ENCODE peak calls at places on chromosome 14, in four cellular contexts. I, W, C and H are unnamed samples.

GRCh38 chr14:26735811-26736210 is 138.0 kb upstream of the NOVA1 start:
- DNase-seq in W (no peak), C (no peak), I (no peak), H (no peak)

GRCh38 chr14:89241934-89242670 is 174.9 kb downstream of the FOXN3 start:
- DNase-seq in I (peak; percentile 32), W (no peak), C (no peak), H (no peak)

GRCh38 chr14:103767306-103767894 is 51.8 kb downstream of the ZFYVE21 start:
- DNase-seq in I (no peak), W (no peak), C (no peak), H (no peak)

GRCh38 chr14:104011824-104012517 is 69.6 kb upstream of the RD3L start:
- DNase-seq in C (no peak), W (no peak), I (no peak), H (no peak)

GRCh38 chr14:56608682-56609081 is 29.1 kb downstream of the TMEM260 start:
- DNase-seq in W (no peak), C (no peak), I (no peak), H (peak; percentile 10)

GRCh38 chr14:24960816-24961215 is 89.1 kb downstream of the STXBP6 start:
- DNase-seq in W (no peak), C (no peak), I (no peak), H (no peak)

GRCh38 chr14:69658664-69659261 is 47.4 kb downstream of the SUSD6 start:
- DNase-seq in W (no peak), C (no peak), I (no peak), H (no peak)

GRCh38 chr14:60095781-60096450 is 4.2 kb downstream of the PCNX4 start:
- DNase-seq in C (no peak), I (no peak), W (no peak), H (no peak)

GRCh38 chr14:29262979-29263378 is 496.4 kb downstream of the FOXG1 start:
- DNase-seq in W (no peak), I (no peak), C (no peak), H (no peak)

GRCh38 chr14:68655021-68655811 is 137.7 kb downstream of the ZFP36L1 start:
- DNase-seq in C (no peak), I (no peak), W (no peak), H (no peak)

GRCh38 chr14:53791116-53791515 is 165.5 kb downstream of the BMP4 start:
- DNase-seq in W (no peak), C (no peak), I (no peak), H (no peak)

GRCh38 chr14:103806805-103807204 is 40.6 kb downstream of the PPP1R13B start:
- DNase-seq in I (no peak), C (no peak), W (no peak), H (no peak)

GRCh38 chr14:101075025-101075800 is 171.7 kb upstream of the RTL1 start:
- DNase-seq in C (no peak), I (no peak), W (no peak), H (no peak)

GRCh38 chr14:77268989-77269595 is 1.9 kb downstream of the NGB start:
- DNase-seq in W (no peak), C (no peak), I (no peak), H (no peak)

GRCh38 chr14:51817326-51817725 is 43.1 kb upstream of the GNG2 start:
- DNase-seq in W (no peak), C (no peak), I (no peak), H (no peak)

GRCh38 chr14:41925409-41925808 is 318.7 kb downstream of the LRFN5 start:
- DNase-seq in C (no peak), W (no peak), I (peak; percentile 44), H (no peak)

GRCh38 chr14:89720741-89721315 is 233.7 kb downstream of the EFCAB11 start:
- DNase-seq in I (no peak), C (no peak), W (no peak), H (no peak)

GRCh38 chr14:90544971-90545370 is 148.1 kb downstream of the CALM1 start:
- DNase-seq in I (no peak), C (no peak), W (no peak), H (no peak)

GRCh38 chr14:89304972-89305703 is 111.9 kb downstream of the FOXN3 start:
- DNase-seq in I (peak; percentile 38), C (no peak), W (no peak), H (no peak)

GRCh38 chr14:85531141-85531593 is 1.2 kb downstream of the FLRT2 start:
- DNase-seq in W (peak; percentile 47), C (peak; percentile 15), I (peak; percentile 79), H (no peak)

GRCh38 chr14:104891121-104891551 is 26.1 kb downstream of the CEP170B start:
- DNase-seq in I (no peak), C (no peak), W (no peak), H (no peak)

GRCh38 chr14:31829256-31829923 is 247.7 kb upstream of the ARHGAP5 start:
- DNase-seq in I (no peak), W (no peak), C (no peak), H (no peak)

GRCh38 chr14:102749833-102750775 is 27.1 kb upstream of the TRAF3 start:
- DNase-seq in W (no peak), C (no peak), I (peak; percentile 84), H (no peak)

GRCh38 chr14:33254342-33254741 is 315.7 kb downstream of the NPAS3 start:
- DNase-seq in C (no peak), I (peak; percentile 9), W (no peak), H (no peak)

GRCh38 chr14:71403673-71404072 is 496.4 kb downstream of the PCNX1 start:
- DNase-seq in C (no peak), W (peak; percentile 6), I (no peak), H (peak; percentile 39)

GRCh38 chr14:36260970-36261640 is 59.3 kb downstream of the MBIP start:
- DNase-seq in W (no peak), C (no peak), I (no peak), H (no peak)

GRCh38 chr14:100677152-100677924 is 49.4 kb upstream of the DLK1 start:
- DNase-seq in C (no peak), W (no peak), I (no peak), H (no peak)

GRCh38 chr14:63770187-63770807 is 42.4 kb upstream of the SGPP1 start:
- DNase-seq in I (peak; percentile 7), C (no peak), W (peak; percentile 41), H (peak; percentile 54)

GRCh38 chr14:55074662-55075061 is 23.2 kb downstream of the MAPK1IP1L start:
- DNase-seq in W (no peak), I (no peak), C (no peak), H (no peak)

GRCh38 chr14:104100171-104101085 is 14.9 kb downstream of the ASPG start:
- DNase-seq in W (no peak), C (no peak), I (no peak), H (no peak)

GRCh38 chr14:61190341-61190740 is 90.8 kb downstream of the TMEM30B start:
- DNase-seq in I (no peak), W (no peak), C (no peak), H (no peak)

GRCh38 chr14:72633551-72633950 is 260.4 kb downstream of the DPF3 start:
- DNase-seq in I (no peak), C (no peak), W (no peak), H (no peak)

GRCh38 chr14:100107236-100107635 is 42.0 kb downstream of the EVL start:
- DNase-seq in C (no peak), W (no peak), I (no peak), H (no peak)

GRCh38 chr14:34699873-34700621 is 14.3 kb downstream of the CFL2 start:
- DNase-seq in W (no peak), C (peak; percentile 65), I (no peak), H (no peak)

GRCh38 chr14:37573355-37573754 is 21.7 kb downstream of the FOXA1 start:
- DNase-seq in C (no peak), I (no peak), W (no peak), H (no peak)

GRCh38 chr14:38184132-38184531 is 23.6 kb upstream of the SSTR1 start:
- DNase-seq in W (no peak), C (no peak), I (no peak), H (no peak)

GRCh38 chr14:101980700-101981099 is 16.3 kb downstream of the DYNC1H1 start:
- DNase-seq in C (peak; percentile 56), I (no peak), W (no peak), H (no peak)

GRCh38 chr14:95516554-95517209 is at the start of gene SYNE3:
- DNase-seq in I (peak; percentile 9), C (peak; percentile 46), W (no peak), H (peak; percentile 76)